ENCODE peak calls at places on chromosome 4, in five cellular contexts. W is left cardiac atrium; P is CD4-positive, alpha-beta T cell; V is tibial nerve; C is GM20000. Q is an unnamed sample.

GRCh38 chr4:3037957-3038451 is 36.3 kb downstream of the HTT-AS start:
- DNase-seq in P (no peak), V (no peak), C (peak; percentile 33), W (peak; percentile 75), Q (no peak)

GRCh38 chr4:54683616-54684346 is 26.0 kb downstream of the KIT start:
- DNase-seq in W (no peak), V (no peak), C (no peak), P (peak; percentile 36), Q (no peak)

GRCh38 chr4:138677651-138678202 is 337.9 kb upstream of the NOCT start:
- DNase-seq in W (no peak), P (no peak), V (no peak), C (peak; percentile 10), Q (no peak)

GRCh38 chr4:69748176-69748575 is 12.2 kb downstream of the SULT1B1 start:
- DNase-seq in P (no peak), W (no peak), V (no peak), C (no peak), Q (no peak)

GRCh38 chr4:70737409-70737808 is 15.6 kb downstream of the RUFY3 start:
- DNase-seq in C (no peak), W (no peak), V (no peak), P (no peak), Q (no peak)

GRCh38 chr4:110970642-110971041 is 347.8 kb upstream of the PITX2 start:
- DNase-seq in C (peak; percentile 29), W (no peak), P (no peak), V (no peak), Q (no peak)

GRCh38 chr4:61555789-61556188 is 355.7 kb downstream of the ADGRL3 start:
- DNase-seq in C (no peak), W (no peak), P (no peak), V (no peak), Q (no peak)

GRCh38 chr4:24321151-24321550 is 263.2 kb downstream of the DHX15 start:
- DNase-seq in W (no peak), C (no peak), P (no peak), V (no peak), Q (no peak)

GRCh38 chr4:26256016-26256415 is 64.8 kb upstream of the RBPJ start:
- DNase-seq in C (no peak), W (no peak), P (no peak), V (no peak), Q (no peak)

GRCh38 chr4:110953191-110953590 is 330.3 kb upstream of the PITX2 start:
- DNase-seq in C (no peak), V (no peak), W (no peak), P (no peak), Q (no peak)

GRCh38 chr4:76074995-76075600 is 589 bp downstream of the ART3 start:
- DNase-seq in V (no peak), C (no peak), P (no peak), W (no peak), Q (no peak)

GRCh38 chr4:8342651-8343050 is 73.1 kb downstream of the HTRA3 start:
- DNase-seq in C (no peak), P (no peak), V (no peak), W (no peak), Q (no peak)

GRCh38 chr4:105350859-105351494 is 122.9 kb downstream of the PPA2 start:
- DNase-seq in W (no peak), C (no peak), V (no peak), P (no peak), Q (no peak)

GRCh38 chr4:183492791-183493221 is 12.1 kb upstream of the ING2 start:
- DNase-seq in W (no peak), C (no peak), P (no peak), V (no peak), Q (no peak)

GRCh38 chr4:148273501-148273986 is 168.7 kb downstream of the NR3C2 start:
- DNase-seq in P (no peak), C (no peak), V (no peak), W (no peak), Q (no peak)

GRCh38 chr4:173520921-173521473 is 9.0 kb downstream of the HAND2 start:
- DNase-seq in C (no peak), V (no peak), P (no peak), W (peak; percentile 49), Q (no peak)

GRCh38 chr4:1986578-1987210 is 22.1 kb downstream of the NELFA start:
- DNase-seq in W (no peak), C (no peak), P (no peak), V (no peak), Q (no peak)

GRCh38 chr4:75101906-75102888 is 169.3 kb downstream of the PARM1 start:
- DNase-seq in P (no peak), V (no peak), C (peak; percentile 17), W (no peak), Q (no peak)

GRCh38 chr4:157291071-157291470 is 70.5 kb downstream of the GRIA2 start:
- DNase-seq in V (no peak), W (no peak), C (no peak), P (no peak), Q (no peak)

GRCh38 chr4:117610706-117611308 is 423.5 kb upstream of the NDST3 start:
- DNase-seq in W (no peak), C (no peak), P (no peak), V (no peak), Q (no peak)